ENCODE peak calls at places on chromosomes 2 and 18, in six cellular contexts. One of them, this sample, is unnamed.

GRCh38 chr2:64626963-64627760 is 26.6 kb downstream of the SERTAD2 start:
- DNase-seq in K562: no peak
- DNase-seq in H1: no peak
- DNase-seq in SK-N-SH: peak
- DNase-seq in GM12878: no peak
- DNase-seq in HepG2: no peak
- DNase-seq in this sample: no peak

GRCh38 chr2:148901142-148901541 is 26.1 kb downstream of the KIF5C start:
- DNase-seq in GM12878: no peak
- DNase-seq in H1: no peak
- DNase-seq in HepG2: no peak
- DNase-seq in SK-N-SH: no peak
- DNase-seq in K562: no peak
- DNase-seq in this sample: no peak

GRCh38 chr2:241579281-241579680 is 20.7 kb downstream of the BOK start:
- DNase-seq in GM12878: no peak
- DNase-seq in H1: no peak
- DNase-seq in K562: no peak
- DNase-seq in HepG2: no peak
- DNase-seq in SK-N-SH: no peak
- DNase-seq in this sample: no peak

GRCh38 chr2:166494140-166494544 is at the start of gene SCN7A:
- DNase-seq in HepG2: no peak
- DNase-seq in GM12878: no peak
- DNase-seq in H1: peak
- DNase-seq in K562: peak
- DNase-seq in SK-N-SH: peak
- DNase-seq in this sample: no peak

GRCh38 chr2:108220942-108221541 is 18.7 kb upstream of the SULT1C3 start:
- DNase-seq in HepG2: no peak
- DNase-seq in H1: no peak
- DNase-seq in GM12878: no peak
- DNase-seq in SK-N-SH: no peak
- DNase-seq in K562: no peak
- DNase-seq in this sample: no peak

GRCh38 chr2:136057023-136057801 is 60.7 kb downstream of the CXCR4 start:
- DNase-seq in SK-N-SH: no peak
- DNase-seq in K562: no peak
- DNase-seq in H1: no peak
- DNase-seq in HepG2: no peak
- DNase-seq in GM12878: peak
- DNase-seq in this sample: no peak

GRCh38 chr18:75211721-75212625 is 1.4 kb downstream of the TSHZ1 start:
- DNase-seq in SK-N-SH: peak
- DNase-seq in GM12878: no peak
- DNase-seq in HepG2: peak
- DNase-seq in H1: no peak
- DNase-seq in K562: peak
- DNase-seq in this sample: peak

GRCh38 chr2:64186698-64187605 is 42.7 kb upstream of the PELI1 start:
- DNase-seq in H1: no peak
- DNase-seq in HepG2: peak
- DNase-seq in SK-N-SH: no peak
- DNase-seq in GM12878: no peak
- DNase-seq in K562: no peak
- DNase-seq in this sample: peak

GRCh38 chr2:11528228-11528627 is 5.6 kb upstream of the GREB1 start:
- DNase-seq in GM12878: no peak
- DNase-seq in H1: no peak
- DNase-seq in HepG2: no peak
- DNase-seq in K562: no peak
- DNase-seq in SK-N-SH: no peak
- DNase-seq in this sample: no peak

GRCh38 chr2:239792649-239793010 is 232.5 kb downstream of the NDUFA10 start:
- DNase-seq in GM12878: no peak
- DNase-seq in SK-N-SH: no peak
- DNase-seq in H1: no peak
- DNase-seq in HepG2: no peak
- DNase-seq in K562: no peak
- DNase-seq in this sample: no peak

GRCh38 chr2:21038403-21039073 is 5.3 kb downstream of the APOB start:
- DNase-seq in H1: no peak
- DNase-seq in HepG2: peak
- DNase-seq in SK-N-SH: no peak
- DNase-seq in K562: no peak
- DNase-seq in GM12878: no peak
- DNase-seq in this sample: no peak

GRCh38 chr2:55961318-55961911 is 37.8 kb upstream of the EFEMP1 start:
- DNase-seq in H1: no peak
- DNase-seq in GM12878: no peak
- DNase-seq in K562: peak
- DNase-seq in HepG2: peak
- DNase-seq in SK-N-SH: peak
- DNase-seq in this sample: no peak

GRCh38 chr18:25176516-25177042 is 175.4 kb downstream of the ZNF521 start:
- DNase-seq in SK-N-SH: no peak
- DNase-seq in HepG2: no peak
- DNase-seq in GM12878: no peak
- DNase-seq in K562: no peak
- DNase-seq in H1: no peak
- DNase-seq in this sample: no peak

GRCh38 chr2:19873014-19873413 is 28.8 kb downstream of the TTC32 start:
- DNase-seq in SK-N-SH: no peak
- DNase-seq in HepG2: no peak
- DNase-seq in GM12878: no peak
- DNase-seq in H1: no peak
- DNase-seq in K562: no peak
- DNase-seq in this sample: no peak

GRCh38 chr2:66103581-66103980 is 331.3 kb upstream of the MEIS1 start:
- DNase-seq in H1: no peak
- DNase-seq in K562: no peak
- DNase-seq in SK-N-SH: no peak
- DNase-seq in GM12878: no peak
- DNase-seq in HepG2: no peak
- DNase-seq in this sample: no peak

GRCh38 chr18:62525611-62526010 is 2.8 kb downstream of the ZCCHC2 start:
- DNase-seq in HepG2: no peak
- DNase-seq in SK-N-SH: no peak
- DNase-seq in GM12878: no peak
- DNase-seq in K562: no peak
- DNase-seq in H1: no peak
- DNase-seq in this sample: no peak

GRCh38 chr2:234001380-234001993 is 49.0 kb upstream of the SPP2 start:
- DNase-seq in H1: no peak
- DNase-seq in SK-N-SH: no peak
- DNase-seq in K562: no peak
- DNase-seq in HepG2: no peak
- DNase-seq in GM12878: no peak
- DNase-seq in this sample: no peak

GRCh38 chr2:25274868-25275574 is 66.7 kb downstream of the DNMT3A start:
- DNase-seq in HepG2: no peak
- DNase-seq in H1: no peak
- DNase-seq in K562: no peak
- DNase-seq in GM12878: no peak
- DNase-seq in SK-N-SH: no peak
- DNase-seq in this sample: no peak

GRCh38 chr18:22683196-22683676 is 249.9 kb upstream of the RBBP8 start:
- DNase-seq in GM12878: no peak
- DNase-seq in K562: no peak
- DNase-seq in SK-N-SH: no peak
- DNase-seq in HepG2: peak
- DNase-seq in H1: no peak
- DNase-seq in this sample: no peak

GRCh38 chr2:74525717-74526648 is at the start of gene DQX1:
- DNase-seq in SK-N-SH: peak
- DNase-seq in H1: no peak
- DNase-seq in K562: peak
- DNase-seq in GM12878: peak
- DNase-seq in HepG2: peak
- DNase-seq in this sample: peak

GRCh38 chr2:15633971-15634346 is 42.3 kb downstream of the DDX1 start:
- DNase-seq in SK-N-SH: no peak
- DNase-seq in GM12878: no peak
- DNase-seq in H1: no peak
- DNase-seq in HepG2: no peak
- DNase-seq in K562: no peak
- DNase-seq in this sample: no peak

GRCh38 chr18:21111351-21112139 is at the start of gene ROCK1:
- DNase-seq in GM12878: peak
- DNase-seq in HepG2: peak
- DNase-seq in H1: peak
- DNase-seq in SK-N-SH: peak
- DNase-seq in K562: peak
- DNase-seq in this sample: peak

GRCh38 chr2:147904051-147904450 is 59.2 kb downstream of the ACVR2A start:
- DNase-seq in SK-N-SH: no peak
- DNase-seq in HepG2: no peak
- DNase-seq in K562: no peak
- DNase-seq in H1: no peak
- DNase-seq in GM12878: no peak
- DNase-seq in this sample: no peak

DNA sequence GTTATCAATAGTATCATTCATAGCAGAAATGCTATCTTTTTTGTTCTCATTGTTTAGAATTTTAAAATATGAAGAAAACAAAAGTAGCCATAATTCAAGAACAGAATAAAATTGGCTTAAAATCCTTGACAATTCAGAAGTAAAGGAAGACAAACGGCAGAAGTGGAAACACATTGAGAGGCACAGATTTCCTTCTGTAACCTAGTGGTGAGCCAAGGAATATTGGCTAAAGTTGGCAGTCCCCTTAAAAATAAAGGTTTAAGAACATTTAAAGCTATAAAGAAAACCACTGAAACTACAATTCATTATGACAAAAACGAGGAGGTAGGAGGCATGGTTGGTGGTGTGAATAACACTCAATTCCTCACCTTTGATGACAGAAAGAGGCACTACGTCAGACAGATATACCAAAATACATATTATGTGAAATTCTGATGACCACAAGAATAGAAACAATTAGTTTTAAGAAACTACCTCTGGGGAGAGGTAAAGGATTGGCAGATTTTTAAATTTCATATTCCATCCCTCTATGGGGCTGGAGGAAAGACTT is 42.3 kb downstream of the SFT2D3 start:
- DNase-seq in GM12878: no peak
- DNase-seq in H1: no peak
- DNase-seq in SK-N-SH: no peak
- DNase-seq in HepG2: no peak
- DNase-seq in K562: no peak
- DNase-seq in this sample: no peak
- TF ChIP-seq CTCF in GM12878: peak
- TF ChIP-seq CTCF in H1: peak
- TF ChIP-seq CTCF in SK-N-SH: no peak
- TF ChIP-seq CTCF in HepG2: no peak
- TF ChIP-seq CTCF in K562: no peak
- TF ChIP-seq CTCF in this sample: no peak

DNA sequence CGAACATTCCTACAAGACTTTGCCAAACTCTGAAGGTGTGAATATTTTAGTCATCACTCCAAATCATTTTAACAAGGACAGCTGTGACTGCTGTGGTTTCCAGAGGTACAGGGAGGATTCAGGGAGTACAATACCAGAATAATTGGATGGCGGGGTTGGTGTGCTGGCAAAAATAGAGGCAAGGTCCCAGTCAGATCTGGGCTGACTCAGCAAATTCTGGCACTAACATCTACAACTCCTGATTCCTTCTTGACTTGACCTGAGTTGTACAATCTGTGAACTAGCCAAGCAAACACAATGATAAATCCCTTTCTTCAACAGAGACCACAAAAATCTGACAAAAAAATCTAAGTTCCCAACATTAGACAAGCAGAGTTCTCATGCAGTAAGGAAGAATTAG is 40.4 kb downstream of the RMP24 start:
- DNase-seq in HepG2: no peak
- DNase-seq in K562: no peak
- DNase-seq in SK-N-SH: no peak
- DNase-seq in H1: no peak
- DNase-seq in GM12878: no peak
- DNase-seq in this sample: no peak
- TF ChIP-seq GABPA in HepG2: no peak
- TF ChIP-seq GABPA in K562: no peak
- TF ChIP-seq GABPA in SK-N-SH: no peak
- TF ChIP-seq GABPA in H1: no peak
- TF ChIP-seq GABPA in GM12878: no peak
- TF ChIP-seq GABPA in this sample: no peak

DNA sequence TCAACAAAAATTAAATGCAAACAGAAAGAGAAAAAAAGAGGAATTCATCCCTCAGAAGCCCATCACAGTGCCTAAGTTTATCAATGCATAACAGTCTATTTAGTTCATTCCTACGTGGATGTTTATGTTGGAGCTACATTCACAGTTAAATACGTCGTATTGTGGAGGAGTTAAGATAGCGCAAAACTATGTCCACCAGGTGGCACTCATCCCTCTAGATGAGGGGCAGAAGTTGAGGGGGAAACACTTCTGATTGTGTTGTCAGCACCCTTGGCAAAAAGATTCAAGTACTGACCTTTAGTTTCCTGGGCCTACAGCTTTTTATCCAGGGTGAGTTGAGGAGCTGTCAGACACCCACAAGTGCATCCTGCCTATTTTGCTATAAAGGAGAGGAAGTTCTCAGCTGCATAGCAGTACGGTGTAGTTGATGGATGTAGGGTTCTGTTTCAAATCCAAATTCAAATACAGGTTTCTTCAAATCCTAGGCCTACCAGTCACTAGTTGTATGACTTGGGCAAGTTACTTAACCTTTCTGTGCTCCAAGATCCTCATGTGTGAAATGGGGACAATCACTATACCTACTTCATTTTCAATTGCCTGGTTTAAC is 26.8 kb upstream of the MYO1B start:
- DNase-seq in HepG2: peak
- DNase-seq in GM12878: no peak
- DNase-seq in SK-N-SH: peak
- DNase-seq in H1: peak
- DNase-seq in K562: peak
- DNase-seq in this sample: peak
- TF ChIP-seq CTCF in HepG2: peak
- TF ChIP-seq CTCF in GM12878: peak
- TF ChIP-seq CTCF in SK-N-SH: peak
- TF ChIP-seq CTCF in H1: peak
- TF ChIP-seq CTCF in K562: peak
- TF ChIP-seq CTCF in this sample: peak

DNA sequence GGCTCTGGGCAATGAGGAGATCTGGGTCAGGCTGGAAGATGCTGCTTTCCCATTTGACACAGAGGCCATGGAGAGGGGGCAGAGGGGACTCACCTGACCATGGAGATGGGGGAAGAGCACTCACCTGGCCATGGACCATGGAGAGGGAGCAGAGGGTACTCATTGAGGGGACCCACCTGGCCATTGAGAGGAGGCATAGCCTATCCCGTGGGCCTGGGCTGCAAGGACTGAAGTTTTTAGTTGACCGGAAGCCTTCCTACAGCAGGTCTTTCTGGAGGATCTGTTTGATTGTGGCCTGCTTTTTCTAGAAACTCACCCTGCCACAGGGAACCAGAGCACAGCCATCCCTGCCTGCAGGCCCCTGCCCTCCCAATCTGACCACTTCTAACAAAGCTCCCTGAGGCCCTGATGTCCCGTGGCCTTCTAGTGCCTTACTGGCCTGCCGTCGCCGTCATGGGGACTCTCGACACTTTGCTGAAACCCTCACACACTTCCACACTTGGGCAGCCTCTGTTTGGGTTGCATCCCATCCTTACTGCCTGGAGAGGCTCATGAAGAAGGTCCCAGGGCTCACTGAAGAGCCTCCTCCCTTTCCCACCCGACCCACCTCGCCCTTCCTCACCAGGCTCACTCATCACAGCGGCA is 5.1 kb upstream of the PROM2 start:
- DNase-seq in K562: no peak
- DNase-seq in H1: no peak
- DNase-seq in GM12878: no peak
- DNase-seq in HepG2: no peak
- DNase-seq in SK-N-SH: no peak
- DNase-seq in this sample: no peak
- TF ChIP-seq GABPA in K562: no peak
- TF ChIP-seq GABPA in H1: no peak
- TF ChIP-seq GABPA in GM12878: no peak
- TF ChIP-seq GABPA in HepG2: no peak
- TF ChIP-seq GABPA in SK-N-SH: no peak
- TF ChIP-seq GABPA in this sample: no peak